ENCODE peak calls at places on chromosome 1, in eight cellular contexts. G is GM23338, L is SK-N-SH, B is MM.1S, T is HCT116, W is neural progenitor cell, H is hepatocyte, X is GM23248. I is an unnamed sample.

GRCh38 chr1:180911640-180912161 is 996 bp upstream of the KIAA1614 start:
- DNase-seq in G (peak), X (peak), W (no peak), L (peak), T (no peak), H (peak), B (no peak), I (no peak)

GRCh38 chr1:99645699-99646531 is at the start of gene PALMD:
- DNase-seq in G (peak), B (no peak), X (peak), T (no peak), L (peak), H (peak), W (peak), I (no peak)

GRCh38 chr1:63703661-63704060 is 70.2 kb upstream of the ROR1 start:
- DNase-seq in G (no peak), W (no peak), L (peak), X (no peak), T (no peak), H (no peak), B (no peak), I (no peak)

GRCh38 chr1:77281491-77282186 is at the start of gene AK5:
- DNase-seq in X (peak), B (no peak), H (peak), G (peak), L (peak), T (no peak), W (peak), I (no peak)

GRCh38 chr1:226737819-226738420 is 1.2 kb downstream of the ITPKB start:
- DNase-seq in W (peak), B (peak), H (peak), G (peak), X (peak), T (no peak), L (peak), I (peak)

GRCh38 chr1:151372411-151372934 is at the start of gene SELENBP1:
- DNase-seq in H (peak), W (peak), X (peak), B (no peak), T (no peak), G (peak), L (no peak), I (no peak)

GRCh38 chr1:156852414-156852874 is 6.5 kb downstream of the INSRR start:
- DNase-seq in X (peak), W (no peak), B (no peak), T (no peak), G (no peak), L (peak), H (no peak), I (no peak)

GRCh38 chr1:106785136-106785535 is 271.3 kb upstream of the PRMT6 start:
- DNase-seq in G (no peak), X (no peak), W (no peak), H (no peak), T (no peak), B (no peak), L (no peak), I (no peak)

GRCh38 chr1:167447521-167448136 is 70.7 kb downstream of the CD247 start:
- DNase-seq in X (no peak), W (no peak), L (no peak), T (peak), H (peak), B (peak), G (peak), I (peak)

GRCh38 chr1:152964536-152964935 is 5.9 kb upstream of the SPRR4 start:
- DNase-seq in W (no peak), G (no peak), T (no peak), B (no peak), X (no peak), H (no peak), L (no peak), I (no peak)

GRCh38 chr1:106937104-106937503 is 119.4 kb upstream of the PRMT6 start:
- DNase-seq in G (no peak), X (peak), L (no peak), W (no peak), B (no peak), H (no peak), T (no peak), I (no peak)

GRCh38 chr1:222077191-222077590 is 335.3 kb upstream of the DUSP10 start:
- DNase-seq in W (no peak), L (no peak), G (no peak), H (no peak), T (no peak), X (no peak), B (no peak), I (no peak)

DNA sequence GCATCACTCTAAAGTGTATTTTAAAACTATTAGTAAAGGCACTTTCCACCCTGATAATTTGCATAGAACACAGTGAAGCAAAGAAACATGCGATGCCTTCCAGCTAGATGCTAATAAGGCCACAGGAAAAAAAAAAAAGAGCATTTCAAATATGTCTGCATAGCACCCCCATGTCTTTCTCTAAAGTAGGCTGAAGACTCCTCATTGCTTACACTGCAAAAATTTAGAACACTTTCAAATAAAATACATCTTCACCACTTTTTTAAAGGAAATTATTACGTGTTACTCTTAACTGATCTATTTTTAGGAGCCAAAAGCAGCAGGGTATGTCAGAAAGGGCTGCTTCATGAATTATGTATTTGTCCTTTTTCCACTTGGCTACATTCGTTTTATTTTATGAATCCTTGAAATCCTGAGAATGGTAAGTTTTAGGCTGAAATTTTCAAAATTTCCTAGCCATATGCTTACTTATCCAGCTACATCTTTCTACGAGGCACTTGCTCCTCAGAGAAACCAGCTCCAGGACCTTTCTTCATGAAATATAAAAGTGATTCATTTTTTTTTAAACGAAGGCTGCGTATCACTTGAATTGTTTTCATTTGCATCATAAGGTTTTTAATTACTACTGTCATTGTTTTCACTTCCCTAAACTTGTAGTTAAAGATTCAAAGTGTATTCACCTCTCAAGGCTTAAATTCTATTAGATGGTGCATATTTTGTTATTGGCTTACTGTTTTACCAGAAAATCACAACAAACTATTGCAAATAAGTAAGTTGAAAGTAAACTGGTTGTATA is 513.0 kb downstream of the PTPRC start:
- DNase-seq in W (no peak), G (no peak), T (no peak), H (no peak), L (no peak), X (no peak), B (no peak), I (no peak)
- H2AFZ ChIP-seq in W (no peak), G (no peak), T (no peak), H (no peak), L (no peak), X (no peak), B (no peak), I (no peak)

DNA sequence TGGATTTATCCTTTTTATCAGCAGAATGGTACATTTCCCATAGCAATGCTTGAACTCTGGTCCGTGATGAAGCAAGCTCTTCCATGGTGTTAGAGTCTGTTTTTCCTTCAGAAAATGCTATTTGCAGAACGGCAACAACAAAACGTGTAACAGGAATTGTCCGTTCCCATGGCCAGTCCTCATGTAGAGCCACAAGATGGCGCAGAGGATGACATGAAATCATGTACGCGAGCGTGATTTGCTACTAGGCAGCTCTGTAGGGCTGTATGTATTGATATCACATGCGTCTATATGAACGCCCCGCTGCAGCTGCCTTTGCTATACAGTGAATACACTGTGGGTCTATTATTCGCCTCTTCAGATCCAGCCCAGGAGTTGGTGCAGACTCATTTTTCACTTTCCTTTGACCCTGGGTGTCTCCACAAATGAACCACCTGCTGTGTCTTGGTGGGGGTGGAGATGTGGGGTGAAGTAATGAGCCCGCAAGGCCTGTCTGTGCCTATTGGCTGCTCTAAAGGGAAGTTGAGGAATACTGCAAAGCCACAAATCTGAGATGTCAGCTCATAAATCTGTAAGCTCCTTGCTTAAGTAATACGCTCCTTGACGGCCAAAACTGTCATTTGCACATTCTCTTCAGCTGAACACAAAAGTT is 361.5 kb downstream of the KIF26B start:
- DNase-seq in X (no peak), B (no peak), T (no peak), G (peak), H (no peak), W (peak), L (no peak), I (peak)
- TF ChIP-seq EZH2phosphoT487 in X (no peak), B (no peak), T (no peak), G (no peak), H (no peak), W (no peak), L (no peak), I (no peak)

GRCh38 chr1:80593197-80593596 is 1207.5 kb upstream of the ADGRL2 start:
- DNase-seq in B (peak), L (no peak), T (no peak), W (no peak), H (no peak), X (no peak), G (no peak), I (no peak)
- H3K4me2 ChIP-seq in B (no peak), L (no peak), T (no peak), W (no peak), H (no peak), X (no peak), G (no peak), I (no peak)

DNA sequence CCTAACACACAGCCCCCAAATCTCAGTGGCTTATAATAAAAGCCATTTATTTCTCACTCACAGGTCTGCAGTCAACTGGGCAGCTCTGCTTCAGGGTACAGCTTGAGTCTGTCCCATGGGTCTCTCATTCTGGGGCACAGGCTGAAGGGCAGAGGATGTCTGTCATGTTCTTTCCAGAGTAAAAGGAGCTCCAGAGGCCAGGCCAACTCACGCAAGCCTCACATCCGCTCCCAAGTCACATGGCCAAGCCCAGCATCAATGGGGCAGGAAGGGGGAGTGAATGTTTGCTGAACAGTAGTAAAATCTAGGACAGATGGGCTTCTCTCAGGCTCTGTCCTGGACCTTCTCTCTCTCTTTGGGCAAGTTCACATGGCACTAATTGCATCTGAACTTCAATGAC is 7.1 kb upstream of the SSBP3 start:
- DNase-seq in H (peak), L (no peak), B (no peak), T (no peak), W (no peak), X (peak), G (no peak), I (peak)
- H2AFZ ChIP-seq in H (no peak), L (no peak), B (no peak), T (no peak), W (no peak), X (peak), G (peak), I (peak)

DNA sequence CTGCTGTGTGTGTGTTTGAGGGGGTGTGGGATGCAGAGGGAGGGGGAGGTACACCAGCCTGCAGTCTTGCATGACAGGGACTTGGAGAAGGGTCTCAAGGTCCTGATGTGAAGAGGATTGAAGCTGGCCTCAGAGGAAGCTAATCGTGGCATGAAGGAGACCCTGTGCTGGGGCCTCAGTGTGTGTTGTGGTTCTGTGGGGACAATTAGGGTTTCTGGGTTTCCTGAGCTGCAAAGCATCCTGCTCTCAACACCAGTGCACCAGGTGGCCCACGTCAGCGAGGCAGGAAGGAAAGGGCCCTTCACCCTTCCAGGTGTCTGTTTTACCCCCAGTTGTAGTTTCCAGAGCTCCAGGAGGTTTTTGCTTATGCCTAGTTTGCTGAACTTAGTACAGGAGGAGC is 52.8 kb downstream of the TENT5C start:
- DNase-seq in L (no peak), H (no peak), W (no peak), T (no peak), X (no peak), B (peak), G (no peak), I (peak)
- TF ChIP-seq EZH2phosphoT487 in L (no peak), H (no peak), W (no peak), T (no peak), X (no peak), B (no peak), G (no peak), I (no peak)

DNA sequence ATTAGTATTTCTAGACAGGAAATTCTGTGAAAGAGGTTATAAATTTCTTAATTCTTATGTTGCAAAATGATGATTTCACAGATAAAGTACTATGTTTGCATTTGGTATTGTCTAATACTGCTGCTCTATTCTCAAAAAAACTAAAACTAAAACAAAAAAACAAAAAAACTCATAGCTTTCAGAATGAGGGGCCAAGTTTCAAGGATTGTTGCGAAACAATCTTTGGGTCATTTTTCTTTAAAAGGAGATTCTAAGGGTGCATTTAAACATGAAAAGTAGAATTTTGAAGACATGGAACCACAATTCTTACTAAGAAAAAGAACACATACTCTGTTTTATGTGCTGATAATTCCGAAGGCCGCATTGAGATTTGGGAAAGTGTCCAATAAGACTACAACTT is 645.1 kb downstream of the ADGRL2 start:
- DNase-seq in T (no peak), W (no peak), G (no peak), L (no peak), B (no peak), H (no peak), X (no peak), I (no peak)
- H3K4me2 ChIP-seq in T (no peak), W (no peak), G (no peak), L (no peak), B (no peak), H (no peak), X (no peak), I (no peak)

GRCh38 chr1:195332102-195332501 is 1276.1 kb downstream of the KCNT2 start:
- DNase-seq in X (no peak), L (no peak), T (no peak), H (no peak), B (no peak), G (no peak), W (no peak), I (no peak)

GRCh38 chr1:195335541-195335940 is 1272.7 kb downstream of the KCNT2 start:
- DNase-seq in L (no peak), X (peak), T (no peak), H (no peak), W (no peak), B (no peak), G (no peak), I (no peak)

GRCh38 chr1:195336718-195337269 is 1271.4 kb downstream of the KCNT2 start:
- DNase-seq in X (peak), T (no peak), H (no peak), G (peak), B (no peak), L (no peak), W (no peak), I (no peak)
- H2AFZ ChIP-seq in X (peak), T (peak), H (no peak), G (no peak), B (peak), L (peak), W (peak), I (no peak)

DNA sequence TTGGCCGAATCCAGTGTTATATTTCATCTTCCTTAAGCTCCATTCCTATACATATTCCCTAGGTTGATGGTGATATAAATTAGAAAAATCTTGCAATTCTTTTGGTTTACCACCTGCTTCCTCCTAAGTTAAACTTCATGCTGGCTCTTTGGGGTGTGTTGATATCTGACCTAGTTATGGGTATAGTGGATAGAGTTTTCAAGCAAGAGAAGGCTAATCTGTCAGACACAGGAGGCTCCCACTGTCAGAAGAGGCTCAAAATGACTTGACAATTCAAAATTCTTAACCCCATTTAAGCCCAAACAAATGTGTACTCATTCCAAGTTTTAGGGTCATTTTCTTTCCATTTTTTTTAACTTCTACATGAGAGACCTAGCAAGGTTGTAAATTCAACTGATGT is 8.5 kb upstream of the SLC35D1 start:
- DNase-seq in G (no peak), T (no peak), W (no peak), X (no peak), L (no peak), B (no peak), H (no peak), I (no peak)
- TF ChIP-seq EZH2phosphoT487 in G (no peak), T (no peak), W (no peak), X (no peak), L (no peak), B (no peak), H (no peak), I (no peak)

GRCh38 chr1:81832573-81832972 is 31.8 kb downstream of the ADGRL2 start:
- DNase-seq in B (no peak), W (peak), X (peak), G (peak), L (no peak), T (no peak), H (peak), I (no peak)

GRCh38 chr1:81836007-81836626 is 35.4 kb downstream of the ADGRL2 start:
- DNase-seq in W (no peak), B (no peak), X (no peak), H (no peak), T (no peak), L (no peak), G (no peak), I (no peak)

GRCh38 chr1:81834268-81834667 is 33.5 kb downstream of the ADGRL2 start:
- DNase-seq in W (no peak), T (no peak), L (no peak), H (no peak), X (no peak), B (no peak), G (no peak), I (no peak)

GRCh38 chr1:81834921-81835698 is 34.4 kb downstream of the ADGRL2 start:
- DNase-seq in T (no peak), H (no peak), W (peak), B (peak), G (no peak), L (no peak), X (peak), I (no peak)

GRCh38 chr1:81833722-81834121 is 33.0 kb downstream of the ADGRL2 start:
- DNase-seq in L (no peak), G (no peak), T (no peak), H (no peak), X (no peak), B (no peak), W (no peak), I (no peak)
- H3K4me2 ChIP-seq in L (no peak), G (peak), T (no peak), H (peak), X (no peak), B (no peak), W (peak), I (no peak)

DNA sequence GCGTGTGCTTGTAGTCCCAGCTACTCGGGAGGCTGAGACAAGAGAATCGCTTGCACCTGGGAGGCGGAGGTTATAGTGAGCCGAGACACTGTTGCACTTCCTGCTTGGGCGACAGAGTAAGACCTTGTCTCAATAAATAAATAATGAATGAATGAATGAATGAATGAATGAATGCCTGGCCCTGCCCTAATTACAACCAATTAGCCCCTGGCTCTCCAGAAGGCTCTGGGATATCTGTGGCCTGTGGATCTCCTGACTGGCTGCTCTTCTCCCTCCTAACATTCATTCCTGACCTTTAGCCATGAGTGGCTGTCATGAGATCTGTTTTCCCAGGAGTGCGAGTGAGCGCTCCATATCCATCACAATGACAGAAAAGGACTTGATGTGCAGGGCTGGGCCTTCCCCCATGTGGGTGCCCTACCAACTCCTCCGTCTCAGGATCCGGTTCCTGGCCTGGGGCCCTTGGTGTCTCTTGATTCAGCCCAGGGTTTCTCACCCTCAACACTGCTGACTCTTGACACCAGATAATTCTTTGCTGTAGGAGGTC is 243.6 kb upstream of the TMEM51 start:
- DNase-seq in W (no peak), T (no peak), H (no peak), X (no peak), G (peak), B (no peak), L (no peak), I (no peak)
- H2AFZ ChIP-seq in W (no peak), T (no peak), H (no peak), X (no peak), G (no peak), B (no peak), L (no peak), I (no peak)